ENCODE peak calls at places on chromosomes 6 and 20, in five cellular contexts. T, Y, X, K and W are unnamed samples.

GRCh38 chr6:73152998-73153757 is 72.1 kb downstream of the KHDC1L start:
- DNase-seq in T (no peak), Y (peak; percentile 28), K (no peak), X (no peak), W (no peak)

GRCh38 chr6:169806718-169807117 is 55.3 kb downstream of the ERMARD start:
- DNase-seq in T (peak; percentile 59), X (no peak), Y (no peak), K (no peak), W (no peak)

GRCh38 chr20:56808732-56809131 is 179.6 kb downstream of the TFAP2C start:
- DNase-seq in Y (no peak), X (no peak), K (peak; percentile 86), T (no peak), W (no peak)

GRCh38 chr6:139371421-139372253 is 2.8 kb downstream of the CITED2 start:
- DNase-seq in X (no peak), Y (peak; percentile 43), K (no peak), T (no peak), W (no peak)

GRCh38 chr6:111237757-111238260 is 150.5 kb downstream of the SLC16A10 start:
- DNase-seq in X (no peak), T (no peak), K (no peak), Y (no peak), W (no peak)

GRCh38 chr20:4688342-4688741 is 33.4 kb upstream of the PRND start:
- DNase-seq in K (no peak), X (no peak), T (no peak), Y (no peak), W (no peak)

GRCh38 chr6:169342655-169343054 is 89.0 kb upstream of the THBS2 start:
- DNase-seq in T (no peak), K (no peak), X (no peak), Y (no peak), W (no peak)

GRCh38 chr6:106159531-106159940 is 73.4 kb downstream of the PRDM1 start:
- DNase-seq in T (no peak), Y (peak; percentile 96), X (no peak), K (no peak), W (no peak)

GRCh38 chr6:139625998-139626975 is 251.8 kb upstream of the CITED2 start:
- DNase-seq in T (no peak), K (no peak), X (no peak), Y (no peak), W (no peak)

GRCh38 chr20:18585134-18585533 is 2.7 kb upstream of the DTD1 start:
- DNase-seq in Y (peak; percentile 55), K (no peak), T (no peak), X (no peak), W (no peak)

GRCh38 chr20:60921021-60921622 is 330.9 kb upstream of the CDH4 start:
- DNase-seq in K (no peak), Y (peak; percentile 4), T (no peak), X (no peak), W (peak; percentile 40)

GRCh38 chr20:43238833-43239232 is 49.1 kb upstream of the PTPRT start:
- DNase-seq in T (no peak), K (no peak), Y (no peak), X (no peak), W (no peak)

GRCh38 chr20:42082611-42083010 is 464.4 kb upstream of the CHD6 start:
- DNase-seq in X (no peak), Y (no peak), T (no peak), K (no peak), W (peak; percentile 50)

GRCh38 chr6:34517461-34517868 is 38.7 kb downstream of the SPDEF start:
- DNase-seq in Y (no peak), T (no peak), X (no peak), K (no peak), W (no peak)

GRCh38 chr20:2365091-2365490 is 15.6 kb upstream of the TGM6 start:
- DNase-seq in Y (no peak), X (no peak), K (no peak), T (no peak), W (no peak)

GRCh38 chr6:140809694-140810101 is 1323.0 kb upstream of the GJE1 start:
- DNase-seq in Y (peak; percentile 50), T (no peak), K (no peak), X (no peak), W (no peak)

GRCh38 chr6:161137839-161138544 is 135.9 kb downstream of the AGPAT4 start:
- DNase-seq in Y (peak; percentile 32), T (no peak), K (no peak), X (no peak), W (peak; percentile 20)

GRCh38 chr6:30194797-30195690 is 18.2 kb downstream of the TRIM26 start:
- DNase-seq in T (no peak), X (no peak), K (no peak), Y (no peak), W (no peak)

GRCh38 chr20:12166053-12166717 is 248.5 kb downstream of the BTBD3 start:
- DNase-seq in Y (peak; percentile 92), T (no peak), K (peak; percentile 21), X (no peak), W (no peak)

GRCh38 chr20:49562341-49563014 is 5.5 kb downstream of the PTGIS start:
- DNase-seq in X (peak; percentile 49), K (peak; percentile 80), Y (peak; percentile 88), T (no peak), W (peak; percentile 31)

GRCh38 chr20:57670288-57671071 is 39.3 kb downstream of the PMEPA1 start:
- DNase-seq in X (no peak), T (no peak), K (no peak), Y (no peak), W (no peak)

GRCh38 chr6:45441811-45442453 is 64.2 kb upstream of the SUPT3H start:
- DNase-seq in Y (no peak), T (no peak), X (no peak), K (no peak), W (no peak)
- TF ChIP-seq CTCF in Y (no peak), T (no peak), X (no peak), K (no peak), W (no peak)

GRCh38 chr20:50745634-50746137 is 14.3 kb downstream of the PARD6B start:
- DNase-seq in K (no peak), T (no peak), X (no peak), Y (no peak), W (peak; percentile 10)

GRCh38 chr20:50743087-50743486 is 11.7 kb downstream of the PARD6B start:
- DNase-seq in T (no peak), X (no peak), K (peak; percentile 9), Y (no peak), W (no peak)

GRCh38 chr20:50746138-50746940 is 15.0 kb downstream of the PARD6B start:
- DNase-seq in K (peak; percentile 17), X (no peak), Y (no peak), T (no peak), W (peak; percentile 11)

GRCh38 chr20:50747275-50747674 is 15.9 kb downstream of the PARD6B start:
- DNase-seq in T (no peak), X (no peak), Y (no peak), K (no peak), W (no peak)

DNA sequence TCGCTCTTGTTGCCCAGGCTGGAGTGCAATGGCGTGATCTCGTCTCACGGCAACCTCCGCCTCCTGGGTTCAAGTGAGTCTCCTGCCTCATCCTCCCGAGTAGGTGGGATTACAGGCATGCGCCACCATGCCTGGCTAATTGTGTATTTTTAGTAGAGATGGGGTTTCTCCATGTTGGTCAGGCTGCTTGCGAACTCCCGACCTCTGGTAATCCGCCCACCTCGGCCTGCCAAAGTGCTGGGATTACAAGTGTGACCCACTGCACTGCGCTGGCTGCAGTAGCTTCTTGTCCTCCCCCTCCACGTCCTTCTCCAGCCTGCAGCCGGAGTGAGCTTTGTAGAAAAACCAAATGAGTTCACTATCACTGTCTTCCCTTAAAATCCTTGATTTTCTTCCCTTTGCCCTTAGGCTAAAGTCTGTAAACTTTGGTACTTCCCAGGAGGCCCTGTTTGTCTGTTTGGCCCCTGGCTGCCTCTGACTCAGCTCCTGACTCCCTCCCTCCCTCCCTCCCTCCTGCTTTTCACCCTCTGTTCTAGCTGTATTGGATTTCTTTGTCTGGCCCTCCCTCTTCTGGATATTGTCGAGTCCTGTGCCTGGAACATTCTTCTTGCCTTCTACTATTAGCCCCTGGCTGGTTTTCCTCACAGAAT is 12.9 kb downstream of the PARD6B start:
- DNase-seq in Y (peak; percentile 90), X (no peak), T (no peak), K (peak; percentile 78), W (no peak)
- TF ChIP-seq CTCF in Y (peak; percentile 55), X (no peak), T (no peak), K (no peak), W (no peak)

GRCh38 chr20:35264755-35265154 is 13.2 kb downstream of the MMP24OS start:
- DNase-seq in X (no peak), T (no peak), K (peak; percentile 44), Y (no peak), W (no peak)
- TF ChIP-seq CTCF in X (no peak), T (no peak), K (no peak), Y (peak; percentile 43), W (no peak)

GRCh38 chr6:125888989-125889656 is 67.4 kb upstream of the HINT3 start:
- DNase-seq in K (no peak), X (no peak), Y (peak; percentile 13), T (no peak), W (no peak)
- TF ChIP-seq CTCF in K (no peak), X (no peak), Y (peak; percentile 35), T (peak; percentile 68), W (peak; percentile 33)

DNA sequence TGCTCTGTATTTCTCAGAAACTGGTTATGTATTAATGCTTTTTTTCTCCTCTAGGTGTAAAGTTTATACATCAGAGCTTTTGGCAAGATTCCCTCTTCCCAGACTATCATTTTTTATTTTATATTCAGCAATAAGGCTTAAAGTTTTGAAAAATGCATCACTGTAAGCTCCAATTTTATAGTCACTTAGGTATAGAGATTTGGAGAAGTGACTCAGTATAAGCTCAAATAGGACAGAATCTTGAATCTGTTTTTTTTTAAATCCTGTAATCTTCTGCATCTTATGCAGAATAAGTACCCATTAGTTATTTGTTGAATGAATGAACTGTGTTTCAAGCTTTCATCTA is 1.0 kb downstream of the NCOA7 start:
- DNase-seq in Y (no peak), X (no peak), T (no peak), K (no peak), W (no peak)
- TF ChIP-seq CTCF in Y (no peak), X (no peak), T (no peak), K (peak; percentile 7), W (no peak)